ENCODE peak calls at places on chromosomes 3 and 15, in nine cellular contexts. H is fibroblast of mammary gland; L is EL; W is stimulated activated CD8-positive, alpha-beta memory T cell treated with anti-CD3 and anti-CD28 coated beads, Interleukin-15, amount 100 ng/mL, for 1 hour; V is HEK293T; C is renal cortical epithelial cell; K is choroid plexus epithelial cell; U is G401; J is Kasumi-1. T is an unnamed sample.

GRCh38 chr3:118559286-118559685 is 475.4 kb downstream of the IGSF11 start:
- DNase-seq in K (no peak), C (peak), U (no peak), L (no peak), H (no peak), V (no peak), J (no peak), W (no peak), T (no peak)

GRCh38 chr3:160125188-160125587 is 100.0 kb upstream of the C3orf80 start:
- DNase-seq in K (peak), L (no peak), U (no peak), W (no peak), J (no peak), V (no peak), H (no peak), C (no peak), T (no peak)

GRCh38 chr3:59573911-59574310 is 524.1 kb upstream of the CFAP20DC start:
- DNase-seq in V (no peak), K (peak), C (peak), H (peak), W (no peak), U (peak), L (peak), J (no peak), T (peak)

GRCh38 chr15:73244333-73244732 is 124.4 kb downstream of the HCN4 start:
- DNase-seq in U (peak), C (peak), L (no peak), H (no peak), K (peak), V (peak), J (no peak), W (no peak), T (no peak)

GRCh38 chr3:124759666-124760401 is 29.6 kb downstream of the UMPS start:
- DNase-seq in W (no peak), C (no peak), L (peak), U (no peak), K (no peak), J (no peak), V (no peak), H (no peak), T (no peak)

GRCh38 chr3:87207500-87207899 is 19.6 kb upstream of the CHMP2B start:
- DNase-seq in U (no peak), C (no peak), L (peak), K (no peak), H (peak), J (no peak), V (no peak), W (no peak), T (no peak)

GRCh38 chr15:100994597-100995446 is 75.7 kb downstream of the LRRK1 start:
- DNase-seq in U (no peak), H (no peak), W (no peak), L (no peak), V (no peak), J (no peak), C (no peak), K (no peak), T (no peak)

GRCh38 chr15:68114356-68114755 is 60.2 kb downstream of the PIAS1 start:
- DNase-seq in H (peak), U (no peak), K (peak), C (peak), W (no peak), V (no peak), L (peak), J (peak), T (peak)

GRCh38 chr3:179969525-179969924 is 67.2 kb downstream of the PEX5L start:
- DNase-seq in K (peak), V (no peak), L (peak), J (no peak), U (no peak), W (no peak), C (peak), H (peak), T (no peak)

GRCh38 chr3:94162700-94163099 is 99.8 kb downstream of the NSUN3 start:
- DNase-seq in H (peak), L (peak), C (peak), J (no peak), V (no peak), U (no peak), W (no peak), K (peak), T (no peak)

GRCh38 chr3:53571264-53571663 is 76.9 kb downstream of the CACNA1D start:
- DNase-seq in U (no peak), K (no peak), C (no peak), W (no peak), H (no peak), V (no peak), L (no peak), J (no peak), T (no peak)

GRCh38 chr15:48855501-48856440 is 22.2 kb upstream of the EID1 start:
- DNase-seq in W (no peak), K (peak), C (peak), U (peak), H (peak), V (peak), J (no peak), L (peak), T (peak)

GRCh38 chr15:84666373-84666772 is 8.4 kb upstream of the NMB start:
- DNase-seq in J (no peak), C (peak), W (no peak), U (no peak), K (no peak), H (peak), L (no peak), V (no peak), T (no peak)

GRCh38 chr3:77915341-77915740 is 875.4 kb downstream of the ROBO2 start:
- DNase-seq in L (peak), J (no peak), K (no peak), C (peak), W (no peak), V (no peak), H (no peak), U (no peak), T (no peak)

GRCh38 chr3:64440498-64440897 is 215.2 kb upstream of the PRICKLE2 start:
- DNase-seq in L (peak), K (peak), C (peak), U (peak), J (no peak), H (peak), V (no peak), W (no peak), T (peak)

GRCh38 chr3:194139977-194140351 is 4.0 kb downstream of the HES1 start:
- DNase-seq in C (peak), W (no peak), L (no peak), V (no peak), U (no peak), H (peak), K (peak), J (no peak), T (no peak)

GRCh38 chr3:115930168-115930567 is 306.9 kb downstream of the GAP43 start:
- DNase-seq in J (no peak), L (no peak), U (no peak), V (no peak), W (no peak), H (no peak), K (no peak), C (no peak), T (no peak)

GRCh38 chr15:67766963-67767362 is 58.3 kb upstream of the SKOR1 start:
- DNase-seq in V (no peak), H (no peak), J (no peak), U (no peak), L (no peak), W (no peak), C (no peak), K (no peak), T (no peak)

GRCh38 chr3:155323063-155323666 is 29.7 kb upstream of the STRIT1 start:
- DNase-seq in C (peak), W (no peak), L (peak), K (peak), H (peak), J (peak), V (peak), U (peak), T (peak)

GRCh38 chr3:30269751-30270445 is 336.5 kb upstream of the TGFBR2 start:
- DNase-seq in W (no peak), V (no peak), K (no peak), H (no peak), L (no peak), U (no peak), C (peak), J (no peak), T (peak)

GRCh38 chr3:141454906-141455602 is 31.8 kb upstream of the RASA2 start:
- DNase-seq in H (peak), L (peak), W (no peak), K (peak), C (peak), U (peak), J (peak), V (peak), T (peak)

GRCh38 chr15:68416158-68416535 is 15.8 kb downstream of the ITGA11 start:
- DNase-seq in V (no peak), K (no peak), J (no peak), L (no peak), U (no peak), H (no peak), W (no peak), C (no peak), T (no peak)

GRCh38 chr3:160540546-160540945 is 24.8 kb downstream of the KPNA4 start:
- DNase-seq in U (no peak), H (peak), L (peak), J (no peak), V (no peak), W (no peak), K (peak), C (no peak), T (no peak)

GRCh38 chr3:127744216-127744815 is 71.6 kb downstream of the ABTB1 start:
- DNase-seq in U (peak), H (no peak), L (no peak), W (no peak), K (no peak), C (no peak), V (no peak), J (no peak), T (no peak)

GRCh38 chr3:11808231-11808630 is 38.5 kb downstream of the TAMM41 start:
- DNase-seq in U (no peak), K (peak), J (no peak), C (no peak), H (peak), W (no peak), L (no peak), V (no peak), T (no peak)

GRCh38 chr3:184556502-184557347 is 4.9 kb upstream of the EPHB3 start:
- DNase-seq in W (no peak), K (no peak), L (no peak), V (no peak), U (peak), J (no peak), H (no peak), C (no peak), T (no peak)

GRCh38 chr15:29204356-29204755 is 65.3 kb downstream of the NSMCE3 start:
- DNase-seq in H (no peak), L (no peak), V (no peak), J (no peak), K (no peak), C (no peak), U (no peak), W (no peak), T (no peak)

GRCh38 chr3:15654891-15655290 is 53.3 kb downstream of the BTD start:
- DNase-seq in C (no peak), K (no peak), U (no peak), L (no peak), H (no peak), W (no peak), V (no peak), J (no peak), T (peak)

GRCh38 chr3:115787818-115788217 is 164.5 kb downstream of the GAP43 start:
- DNase-seq in V (no peak), L (no peak), J (no peak), C (no peak), W (no peak), K (no peak), U (no peak), H (no peak), T (no peak)

GRCh38 chr15:66766282-66767228 is 64.5 kb downstream of the SMAD6 start:
- DNase-seq in K (peak), C (peak), L (peak), J (no peak), H (peak), V (no peak), U (no peak), W (no peak), T (no peak)

GRCh38 chr15:85383470-85384148 is 3.2 kb downstream of the AKAP13 start:
- DNase-seq in L (no peak), V (no peak), H (no peak), W (no peak), J (no peak), U (no peak), K (no peak), C (no peak), T (no peak)

GRCh38 chr15:45829336-45830153 is 194.7 kb downstream of the SQOR start:
- DNase-seq in V (no peak), C (no peak), W (no peak), J (no peak), H (no peak), K (no peak), L (no peak), U (no peak), T (no peak)

GRCh38 chr3:118057086-118057485 is 977.6 kb downstream of the IGSF11 start:
- DNase-seq in W (no peak), C (no peak), J (no peak), U (no peak), L (no peak), H (no peak), V (no peak), K (no peak), T (no peak)

T was measured in pons.